ENCODE peak calls at places on chromosome 16, in eight cellular contexts. One of them, this sample, is unnamed.
A peak's percentile ranks its signal among the peaks of the same experiment; 100 is the strongest.

GRCh38 chr16:80028581-80029380 is 428.2 kb upstream of the MAF start:
- DNase-seq in colonic mucosa: no peak
- DNase-seq in psoas muscle: no peak
- DNase-seq in heart right ventricle: no peak
- DNase-seq in IMR-90: no peak
- DNase-seq in upper lobe of right lung: no peak
- DNase-seq in CD8-positive, alpha-beta T cell: no peak
- DNase-seq in HCT116: no peak
- DNase-seq in this sample: no peak

GRCh38 chr16:79156761-79157160 is 443.8 kb downstream of the MAF start:
- DNase-seq in HCT116: no peak
- DNase-seq in CD8-positive, alpha-beta T cell: no peak
- DNase-seq in upper lobe of right lung: no peak
- DNase-seq in colonic mucosa: no peak
- DNase-seq in heart right ventricle: no peak
- DNase-seq in psoas muscle: no peak
- DNase-seq in IMR-90: no peak
- DNase-seq in this sample: no peak

GRCh38 chr16:49158029-49158642 is 123.5 kb downstream of the CBLN1 start:
- DNase-seq in psoas muscle: no peak
- DNase-seq in CD8-positive, alpha-beta T cell: no peak
- DNase-seq in colonic mucosa: peak; percentile 32
- DNase-seq in HCT116: peak; percentile 7
- DNase-seq in heart right ventricle: peak; percentile 28
- DNase-seq in IMR-90: peak; percentile 33
- DNase-seq in upper lobe of right lung: no peak
- DNase-seq in this sample: no peak

GRCh38 chr16:10668322-10669045 is 26.2 kb downstream of the TEKT5 start:
- DNase-seq in colonic mucosa: no peak
- DNase-seq in heart right ventricle: no peak
- DNase-seq in psoas muscle: no peak
- DNase-seq in upper lobe of right lung: no peak
- DNase-seq in IMR-90: peak; percentile 10
- DNase-seq in HCT116: no peak
- DNase-seq in CD8-positive, alpha-beta T cell: no peak
- DNase-seq in this sample: peak; percentile 41

GRCh38 chr16:81149614-81150013 is 53.4 kb upstream of the GCSH start:
- DNase-seq in heart right ventricle: no peak
- DNase-seq in colonic mucosa: no peak
- DNase-seq in psoas muscle: no peak
- DNase-seq in HCT116: no peak
- DNase-seq in CD8-positive, alpha-beta T cell: no peak
- DNase-seq in upper lobe of right lung: no peak
- DNase-seq in IMR-90: no peak
- DNase-seq in this sample: no peak

GRCh38 chr16:77951788-77952187 is 70.6 kb upstream of the CLEC3A start:
- DNase-seq in CD8-positive, alpha-beta T cell: no peak
- DNase-seq in heart right ventricle: no peak
- DNase-seq in psoas muscle: no peak
- DNase-seq in IMR-90: no peak
- DNase-seq in colonic mucosa: no peak
- DNase-seq in upper lobe of right lung: no peak
- DNase-seq in HCT116: peak; percentile 18
- DNase-seq in this sample: no peak

GRCh38 chr16:22092143-22092933 is at the start of gene VWA3A:
- DNase-seq in psoas muscle: no peak
- DNase-seq in heart right ventricle: no peak
- DNase-seq in CD8-positive, alpha-beta T cell: no peak
- DNase-seq in IMR-90: peak; percentile 64
- DNase-seq in upper lobe of right lung: no peak
- DNase-seq in HCT116: no peak
- DNase-seq in colonic mucosa: no peak
- DNase-seq in this sample: no peak

GRCh38 chr16:30948956-30949654 is at the start of gene ORAI3:
- DNase-seq in CD8-positive, alpha-beta T cell: peak; percentile 69
- DNase-seq in upper lobe of right lung: peak; percentile 91
- DNase-seq in HCT116: no peak
- DNase-seq in psoas muscle: peak; percentile 88
- DNase-seq in heart right ventricle: peak; percentile 81
- DNase-seq in IMR-90: peak; percentile 44
- DNase-seq in colonic mucosa: peak; percentile 83
- DNase-seq in this sample: peak; percentile 49

DNA sequence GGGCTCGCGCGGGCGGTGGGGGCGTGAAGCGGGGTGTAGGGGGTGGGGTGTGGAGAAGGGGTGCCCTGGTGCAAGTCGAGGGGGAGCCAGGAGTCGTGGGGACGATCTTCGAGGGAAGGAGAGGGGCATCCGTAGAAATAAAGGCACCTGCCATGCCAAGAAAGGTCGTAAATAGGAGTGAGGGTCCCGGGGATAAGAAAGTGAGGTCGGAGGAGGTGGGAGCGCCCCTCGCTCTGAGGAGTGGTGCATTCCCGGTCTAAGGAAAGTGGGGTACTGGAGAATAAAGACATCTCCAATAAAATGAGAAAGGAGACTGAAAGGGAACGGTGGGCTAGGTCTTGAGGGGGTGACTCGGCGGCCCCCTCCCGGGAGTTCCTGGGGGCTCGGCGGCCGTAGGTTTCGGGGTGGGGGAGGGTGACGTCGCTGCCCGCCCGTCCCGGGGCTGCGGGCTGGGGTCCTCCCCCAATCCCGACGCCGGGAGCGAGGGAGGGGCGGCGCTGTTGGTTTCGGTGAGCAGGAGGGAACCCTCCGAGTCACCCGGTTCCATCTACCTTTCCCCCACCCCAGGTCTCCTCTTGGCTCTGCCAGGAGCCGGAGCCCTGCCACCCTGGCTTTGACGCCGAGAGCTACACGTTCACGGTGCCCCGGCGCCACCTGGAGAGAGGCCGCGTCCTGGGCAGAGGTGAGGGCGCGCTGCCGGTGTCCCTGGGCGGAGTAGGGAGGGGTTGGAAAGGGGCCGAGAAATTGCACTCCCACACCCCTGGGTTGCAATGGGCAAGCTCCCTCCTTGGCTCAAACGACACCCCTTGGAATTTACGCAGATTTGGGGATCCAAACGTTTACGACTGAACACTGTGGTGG is 868 bp downstream of the CDH1 start:
- DNase-seq in upper lobe of right lung: peak; percentile 88
- DNase-seq in HCT116: no peak
- DNase-seq in colonic mucosa: peak; percentile 89
- DNase-seq in psoas muscle: no peak
- DNase-seq in heart right ventricle: no peak
- DNase-seq in CD8-positive, alpha-beta T cell: no peak
- DNase-seq in IMR-90: no peak
- DNase-seq in this sample: no peak
- TF ChIP-seq CTCF in upper lobe of right lung: no peak
- TF ChIP-seq CTCF in HCT116: peak; percentile 54
- TF ChIP-seq CTCF in colonic mucosa: peak; percentile 36
- TF ChIP-seq CTCF in psoas muscle: no peak
- TF ChIP-seq CTCF in heart right ventricle: no peak
- TF ChIP-seq CTCF in CD8-positive, alpha-beta T cell: no peak
- TF ChIP-seq CTCF in IMR-90: no peak
- TF ChIP-seq CTCF in this sample: no peak

GRCh38 chr16:52103791-52104190 is 443.2 kb downstream of the TOX3 start:
- DNase-seq in heart right ventricle: no peak
- DNase-seq in CD8-positive, alpha-beta T cell: no peak
- DNase-seq in HCT116: no peak
- DNase-seq in psoas muscle: no peak
- DNase-seq in IMR-90: no peak
- DNase-seq in colonic mucosa: no peak
- DNase-seq in upper lobe of right lung: no peak
- DNase-seq in this sample: no peak

GRCh38 chr16:52095466-52095865 is 451.5 kb downstream of the TOX3 start:
- DNase-seq in upper lobe of right lung: no peak
- DNase-seq in heart right ventricle: no peak
- DNase-seq in HCT116: no peak
- DNase-seq in colonic mucosa: no peak
- DNase-seq in psoas muscle: no peak
- DNase-seq in IMR-90: no peak
- DNase-seq in CD8-positive, alpha-beta T cell: no peak
- DNase-seq in this sample: no peak

DNA sequence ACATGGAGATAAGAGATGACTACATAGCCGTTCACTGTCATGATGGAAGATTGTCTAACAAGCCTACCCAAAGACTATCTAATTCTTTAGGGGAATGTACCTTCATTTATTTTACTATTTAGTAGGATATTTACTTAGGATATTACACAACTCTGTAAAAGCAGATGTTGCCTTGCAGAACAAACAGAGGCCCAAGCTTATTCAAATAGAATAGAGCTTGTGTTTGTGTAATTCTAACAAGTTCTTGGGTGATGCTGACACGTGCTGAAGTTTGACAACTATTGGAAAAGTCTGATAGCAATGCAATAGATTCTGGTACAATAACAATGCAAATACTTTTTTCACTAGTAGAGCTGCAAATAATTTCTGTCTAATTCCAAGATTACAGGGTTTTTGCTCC is 447.6 kb downstream of the TOX3 start:
- DNase-seq in psoas muscle: no peak
- DNase-seq in upper lobe of right lung: no peak
- DNase-seq in HCT116: no peak
- DNase-seq in CD8-positive, alpha-beta T cell: no peak
- DNase-seq in heart right ventricle: no peak
- DNase-seq in colonic mucosa: no peak
- DNase-seq in IMR-90: no peak
- DNase-seq in this sample: no peak
- H3K27me3 ChIP-seq in psoas muscle: no peaks in the 10 kb centered on the region
- H3K27me3 ChIP-seq in upper lobe of right lung: no peaks in the 10 kb centered on the region
- H3K27me3 ChIP-seq in HCT116: no peaks in the 10 kb centered on the region
- H3K27me3 ChIP-seq in CD8-positive, alpha-beta T cell: no peaks in the 10 kb centered on the region
- H3K27me3 ChIP-seq in heart right ventricle: no peaks in the 10 kb centered on the region
- H3K27me3 ChIP-seq in colonic mucosa: no peaks in the 10 kb centered on the region
- H3K27me3 ChIP-seq in IMR-90: no peaks in the 10 kb centered on the region
- H3K27me3 ChIP-seq in this sample: peaks cover 3% of the 10 kb centered on the region

GRCh38 chr16:5071681-5072333 is at the start of gene ALG1:
- DNase-seq in colonic mucosa: peak; percentile 90
- DNase-seq in heart right ventricle: peak; percentile 90
- DNase-seq in upper lobe of right lung: peak; percentile 95
- DNase-seq in HCT116: peak; percentile 57
- DNase-seq in psoas muscle: peak; percentile 96
- DNase-seq in IMR-90: peak; percentile 82
- DNase-seq in CD8-positive, alpha-beta T cell: peak; percentile 92
- DNase-seq in this sample: peak; percentile 91

GRCh38 chr16:5071341-5071680 is 332 bp upstream of the ALG1 start:
- DNase-seq in psoas muscle: no peak
- DNase-seq in upper lobe of right lung: no peak
- DNase-seq in heart right ventricle: no peak
- DNase-seq in IMR-90: no peak
- DNase-seq in colonic mucosa: no peak
- DNase-seq in CD8-positive, alpha-beta T cell: no peak
- DNase-seq in HCT116: no peak
- DNase-seq in this sample: no peak

GRCh38 chr16:5070431-5071186 is 1.0 kb upstream of the ALG1 start:
- DNase-seq in HCT116: no peak
- DNase-seq in heart right ventricle: no peak
- DNase-seq in IMR-90: no peak
- DNase-seq in upper lobe of right lung: peak; percentile 39
- DNase-seq in colonic mucosa: no peak
- DNase-seq in psoas muscle: no peak
- DNase-seq in CD8-positive, alpha-beta T cell: no peak
- DNase-seq in this sample: no peak

GRCh38 chr16:5069048-5069447 is 2.6 kb upstream of the ALG1 start:
- DNase-seq in HCT116: no peak
- DNase-seq in colonic mucosa: no peak
- DNase-seq in CD8-positive, alpha-beta T cell: no peak
- DNase-seq in upper lobe of right lung: no peak
- DNase-seq in heart right ventricle: no peak
- DNase-seq in IMR-90: no peak
- DNase-seq in psoas muscle: no peak
- DNase-seq in this sample: no peak

DNA sequence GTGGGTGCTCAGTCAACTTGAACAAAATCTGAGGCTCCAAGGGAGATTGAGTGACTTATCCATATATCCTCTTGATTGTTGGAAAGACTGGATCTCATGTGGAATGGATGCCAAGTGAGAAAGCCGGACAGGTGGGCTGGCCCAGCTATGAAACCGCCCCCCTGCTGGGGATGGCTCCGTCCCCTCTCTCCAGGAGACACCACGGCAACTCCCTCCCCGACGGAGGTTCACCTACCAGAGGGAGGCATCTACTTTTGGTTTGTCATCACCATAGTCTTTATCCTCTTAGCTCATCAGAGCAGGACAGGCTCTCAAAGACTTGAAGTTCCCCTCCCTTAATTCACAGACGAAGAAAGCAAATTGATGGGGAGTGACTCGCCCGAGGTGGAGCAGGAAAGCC is 1.8 kb upstream of the ALG1 start:
- DNase-seq in psoas muscle: no peak
- DNase-seq in colonic mucosa: no peak
- DNase-seq in heart right ventricle: no peak
- DNase-seq in IMR-90: no peak
- DNase-seq in upper lobe of right lung: no peak
- DNase-seq in HCT116: no peak
- DNase-seq in CD8-positive, alpha-beta T cell: no peak
- DNase-seq in this sample: no peak
- TF ChIP-seq CTCF in psoas muscle: no peak
- TF ChIP-seq CTCF in colonic mucosa: no peak
- TF ChIP-seq CTCF in heart right ventricle: no peak
- TF ChIP-seq CTCF in IMR-90: no peak
- TF ChIP-seq CTCF in upper lobe of right lung: no peak
- TF ChIP-seq CTCF in HCT116: no peak
- TF ChIP-seq CTCF in CD8-positive, alpha-beta T cell: no peak
- TF ChIP-seq CTCF in this sample: no peak

GRCh38 chr16:84036982-84037425 is 5.6 kb downstream of the SLC38A8 start:
- DNase-seq in psoas muscle: no peak
- DNase-seq in upper lobe of right lung: no peak
- DNase-seq in IMR-90: no peak
- DNase-seq in colonic mucosa: no peak
- DNase-seq in HCT116: no peak
- DNase-seq in heart right ventricle: no peak
- DNase-seq in CD8-positive, alpha-beta T cell: no peak
- DNase-seq in this sample: no peak

GRCh38 chr16:84039696-84040095 is 2.9 kb downstream of the SLC38A8 start:
- DNase-seq in psoas muscle: no peak
- DNase-seq in CD8-positive, alpha-beta T cell: no peak
- DNase-seq in colonic mucosa: no peak
- DNase-seq in heart right ventricle: no peak
- DNase-seq in IMR-90: no peak
- DNase-seq in HCT116: no peak
- DNase-seq in upper lobe of right lung: no peak
- DNase-seq in this sample: no peak

GRCh38 chr16:84040206-84040822 is 2.3 kb downstream of the SLC38A8 start:
- DNase-seq in HCT116: no peak
- DNase-seq in colonic mucosa: no peak
- DNase-seq in heart right ventricle: no peak
- DNase-seq in upper lobe of right lung: no peak
- DNase-seq in CD8-positive, alpha-beta T cell: no peak
- DNase-seq in IMR-90: no peak
- DNase-seq in psoas muscle: no peak
- DNase-seq in this sample: no peak

GRCh38 chr16:84036131-84036530 is 6.5 kb downstream of the SLC38A8 start:
- DNase-seq in heart right ventricle: no peak
- DNase-seq in psoas muscle: no peak
- DNase-seq in upper lobe of right lung: no peak
- DNase-seq in colonic mucosa: no peak
- DNase-seq in CD8-positive, alpha-beta T cell: no peak
- DNase-seq in IMR-90: no peak
- DNase-seq in HCT116: no peak
- DNase-seq in this sample: no peak

DNA sequence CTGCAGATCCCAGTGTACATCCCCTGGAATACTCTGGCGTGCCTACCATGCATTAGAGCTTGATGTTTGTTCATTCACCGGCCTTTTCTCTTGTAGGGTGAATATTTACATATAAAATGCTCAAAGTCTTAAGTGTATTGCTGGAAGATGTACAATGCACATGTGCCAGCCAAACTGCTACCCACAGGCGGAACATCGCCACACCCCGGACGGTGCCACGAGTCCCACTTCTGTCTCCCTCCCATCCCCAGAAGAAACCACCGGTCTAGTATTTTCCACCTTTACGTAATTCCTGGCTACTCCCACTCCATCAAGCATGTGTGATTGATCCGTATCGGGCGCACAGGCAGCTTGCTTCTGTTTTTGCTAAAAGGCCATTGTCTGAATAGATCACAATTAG is 4.1 kb downstream of the SLC38A8 start:
- DNase-seq in colonic mucosa: no peak
- DNase-seq in upper lobe of right lung: no peak
- DNase-seq in HCT116: no peak
- DNase-seq in heart right ventricle: no peak
- DNase-seq in IMR-90: no peak
- DNase-seq in psoas muscle: no peak
- DNase-seq in CD8-positive, alpha-beta T cell: no peak
- DNase-seq in this sample: no peak
- H3K27me3 ChIP-seq in colonic mucosa: peaks cover 8% of the 10 kb centered on the region
- H3K27me3 ChIP-seq in upper lobe of right lung: peaks cover 5% of the 10 kb centered on the region
- H3K27me3 ChIP-seq in HCT116: no peaks in the 10 kb centered on the region
- H3K27me3 ChIP-seq in heart right ventricle: peaks cover 13% of the 10 kb centered on the region
- H3K27me3 ChIP-seq in IMR-90: peaks cover 66% of the 10 kb centered on the region
- H3K27me3 ChIP-seq in psoas muscle: no peaks in the 10 kb centered on the region
- H3K27me3 ChIP-seq in CD8-positive, alpha-beta T cell: peaks cover 6% of the 10 kb centered on the region
- H3K27me3 ChIP-seq in this sample: peaks cover 51% of the 10 kb centered on the region